ENCODE peak calls at places on chromosomes 1 and 21, in nine cellular contexts. V, S, B, M, E, H, X, G and R are unnamed samples.

GRCh38 chr1:172401907-172402306 is 18.6 kb upstream of the C1orf105 start:
- DNase-seq in X (no peak), S (no peak), E (no peak), G (no peak), V (no peak), M (no peak), H (no peak), B (peak), R (no peak)

GRCh38 chr1:200206761-200207160 is 179.3 kb downstream of the NR5A2 start:
- DNase-seq in B (no peak), S (peak), X (no peak), V (no peak), M (no peak), H (no peak), G (no peak), E (no peak), R (no peak)

GRCh38 chr21:42080788-42081083 is 9.6 kb downstream of the UMODL1 start:
- DNase-seq in H (no peak), V (no peak), X (no peak), B (no peak), S (peak), E (peak), G (peak), M (peak), R (peak)

GRCh38 chr1:93079685-93080141 is 630 bp downstream of the MTF2 start:
- DNase-seq in G (no peak), V (peak), H (peak), X (peak), S (peak), M (no peak), E (no peak), B (peak), R (no peak)

GRCh38 chr1:121587777-121588176 is 403.0 kb downstream of the SRGAP2C start:
- DNase-seq in X (no peak), V (no peak), M (no peak), S (peak), E (no peak), H (no peak), G (no peak), B (no peak), R (no peak)

GRCh38 chr1:64856564-64856963 is 109.8 kb downstream of the JAK1 start:
- DNase-seq in G (no peak), S (peak), V (no peak), X (no peak), H (no peak), M (no peak), E (no peak), B (no peak), R (no peak)

GRCh38 chr1:214632091-214632490 is 29.1 kb downstream of the CENPF start:
- DNase-seq in M (no peak), S (no peak), G (no peak), X (no peak), E (no peak), V (no peak), H (no peak), B (no peak), R (no peak)

GRCh38 chr1:31593770-31594632 is 17.7 kb downstream of the TINAGL1 start:
- DNase-seq in M (peak), S (peak), E (no peak), H (peak), X (no peak), V (peak), G (no peak), B (peak), R (peak)

GRCh38 chr1:52365091-52365745 is 787 bp downstream of the CC2D1B start:
- DNase-seq in S (peak), G (no peak), E (no peak), X (no peak), B (no peak), M (peak), V (peak), H (no peak), R (no peak)

GRCh38 chr1:40820251-40820797 is 36.7 kb downstream of the KCNQ4 start:
- DNase-seq in H (no peak), B (peak), G (no peak), E (no peak), X (no peak), M (no peak), S (no peak), V (no peak), R (no peak)